ENCODE peak calls at places on chromosomes 11 and 22, in nine cellular contexts. S, X, Q, F, W, G, I, N and O are unnamed samples.

GRCh38 chr22:44753189-44754042 is 1.0 kb downstream of the ARHGAP8 start:
- DNase-seq in F (peak; percentile 60), N (no peak), Q (no peak), S (peak; percentile 84), I (no peak), W (no peak), X (no peak), G (peak; percentile 67), O (peak; percentile 54)

GRCh38 chr22:50229370-50229769 is 15.5 kb downstream of the TUBGCP6 start:
- DNase-seq in W (no peak), F (no peak), X (no peak), N (no peak), Q (no peak), I (no peak), G (no peak), S (no peak), O (no peak)

GRCh38 chr11:12285811-12286222 is 91.6 kb upstream of the PARVA start:
- DNase-seq in F (no peak), X (peak; percentile 11), N (no peak), G (no peak), Q (no peak), I (no peak), S (no peak), W (no peak), O (no peak)

GRCh38 chr11:127003260-127003981 is 2.9 kb upstream of the KIRREL3 start:
- DNase-seq in X (peak; percentile 91), Q (no peak), S (peak; percentile 67), N (peak; percentile 71), I (peak; percentile 94), F (peak; percentile 81), G (no peak), W (no peak), O (peak; percentile 91)

GRCh38 chr11:43898574-43898973 is 17.9 kb downstream of the ALKBH3 start:
- DNase-seq in W (no peak), F (no peak), N (no peak), G (no peak), Q (no peak), S (no peak), I (no peak), X (no peak), O (no peak)

GRCh38 chr11:36361901-36362391 is 65.9 kb downstream of the PRR5L start:
- DNase-seq in I (peak; percentile 19), S (peak; percentile 72), F (peak; percentile 89), X (no peak), N (no peak), Q (no peak), W (no peak), G (peak; percentile 40), O (peak; percentile 43)

GRCh38 chr11:250740-251299 is 14.0 kb downstream of the PSMD13 start:
- DNase-seq in Q (peak; percentile 60), F (peak; percentile 68), X (peak; percentile 66), I (peak; percentile 73), W (no peak), S (peak; percentile 67), G (peak; percentile 50), N (peak; percentile 57), O (peak; percentile 85)

GRCh38 chr22:37739000-37739399 is 42.2 kb downstream of the TRIOBP start:
- DNase-seq in Q (no peak), X (no peak), I (no peak), F (peak; percentile 79), G (no peak), S (peak; percentile 63), W (no peak), N (no peak), O (no peak)

GRCh38 chr22:21816472-21816786 is 51.0 kb downstream of the MAPK1 start:
- DNase-seq in G (no peak), N (no peak), S (no peak), X (no peak), F (no peak), Q (no peak), W (no peak), I (no peak), O (no peak)

GRCh38 chr11:125345706-125346561 is 150.1 kb downstream of the FEZ1 start:
- DNase-seq in W (no peak), F (peak; percentile 93), I (peak; percentile 89), N (peak; percentile 48), S (peak; percentile 84), X (peak; percentile 84), G (peak; percentile 74), Q (peak; percentile 28), O (peak; percentile 90)

GRCh38 chr22:40367342-40367741 is 3.1 kb upstream of the SGSM3 start:
- DNase-seq in X (no peak), I (no peak), S (no peak), N (no peak), G (no peak), Q (no peak), F (no peak), W (no peak), O (no peak)

GRCh38 chr11:69192282-69192681 is 36.5 kb downstream of the SMIM38 start:
- DNase-seq in N (no peak), F (no peak), X (peak; percentile 45), W (no peak), I (no peak), S (no peak), G (no peak), Q (no peak), O (no peak)

GRCh38 chr22:21696115-21696514 is 30.3 kb downstream of the PPIL2 start:
- DNase-seq in I (no peak), F (no peak), N (no peak), Q (no peak), W (no peak), X (no peak), S (no peak), G (no peak), O (no peak)

GRCh38 chr11:133922078-133922870 is 34.5 kb downstream of the IGSF9B start:
- DNase-seq in S (no peak), N (no peak), X (no peak), W (no peak), Q (no peak), I (no peak), G (no peak), F (no peak), O (no peak)

GRCh38 chr11:106475181-106475580 is 397.7 kb downstream of the AASDHPPT start:
- DNase-seq in Q (no peak), I (no peak), X (no peak), S (no peak), N (no peak), G (no peak), W (no peak), F (no peak), O (no peak)

GRCh38 chr11:1224491-1225385 is 1.9 kb downstream of the MUC5B start:
- DNase-seq in N (no peak), S (no peak), G (peak; percentile 28), X (peak; percentile 28), F (no peak), I (peak; percentile 56), W (no peak), Q (no peak), O (peak; percentile 47)

GRCh38 chr11:133815636-133816035 is 29.7 kb downstream of the SPATA19 start:
- DNase-seq in I (no peak), N (no peak), F (no peak), S (no peak), X (no peak), G (no peak), W (no peak), Q (no peak), O (no peak)

GRCh38 chr11:33941637-33942160 is 49.8 kb upstream of the LMO2 start:
- DNase-seq in G (no peak), I (no peak), X (peak; percentile 56), N (no peak), S (no peak), F (peak; percentile 57), W (peak; percentile 18), Q (no peak), O (no peak)
- TF ChIP-seq EZH2phosphoT487 in G (no peak), I (no peak), X (no peak), N (no peak), S (no peak), F (no peak), W (no peak), Q (no peak), O (no peak)

GRCh38 chr11:46916251-46916650 is 2.1 kb downstream of the LRP4 start:
- DNase-seq in S (no peak), F (peak; percentile 67), G (no peak), W (no peak), I (no peak), X (no peak), Q (no peak), N (no peak), O (no peak)
- H3K27ac ChIP-seq in S (peak overlapping the region; percentile 21), F (peak overlapping the region; percentile 65), G (no peak overlapping the region), W (no peak overlapping the region), I (no peak overlapping the region), X (no peak overlapping the region), Q (no peak overlapping the region), N (no peak overlapping the region), O (no peak overlapping the region)

GRCh38 chr11:34585304-34585869 is 35.5 kb upstream of the EHF start:
- DNase-seq in I (no peak), G (no peak), S (no peak), X (no peak), W (no peak), N (no peak), Q (no peak), F (no peak), O (no peak)
- H3K4me2 ChIP-seq in I (peak overlapping the region; percentile 58), G (peak overlapping the region; percentile 70), S (peak overlapping the region; percentile 33), X (no peak overlapping the region), W (peak overlapping the region; percentile 49), N (peak overlapping the region; percentile 4), Q (peak overlapping the region; percentile 44), F (no peak overlapping the region), O (no peak overlapping the region)

DNA sequence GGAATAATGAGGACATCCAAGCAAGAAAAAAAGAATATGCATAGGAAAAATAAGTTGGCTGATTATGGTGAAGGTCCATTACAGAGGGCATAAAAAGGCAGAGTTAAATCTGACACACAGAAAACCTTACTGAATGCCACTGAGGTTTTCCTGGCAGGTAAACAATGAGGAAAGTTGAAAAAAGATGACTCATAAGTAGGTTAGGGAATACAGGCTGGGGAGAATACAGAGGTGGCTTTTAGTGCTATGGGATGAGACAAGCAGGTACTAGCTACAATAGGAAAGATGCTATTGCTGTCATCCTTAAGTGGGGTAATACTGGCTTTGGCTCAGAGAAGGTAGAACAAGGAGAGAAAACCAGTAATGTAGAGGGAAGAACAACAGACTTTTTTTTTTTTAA is 44.7 kb downstream of the CSTF3 start:
- DNase-seq in N (no peak), X (no peak), W (peak; percentile 15), Q (no peak), G (peak; percentile 79), S (peak; percentile 18), F (peak; percentile 1), I (no peak), O (no peak)
- TF ChIP-seq EZH2phosphoT487 in N (no peak), X (no peak), W (no peak), Q (no peak), G (no peak), S (no peak), F (no peak), I (no peak), O (no peak)

GRCh38 chr11:72807789-72808188 is 6.4 kb upstream of the ATG16L2 start:
- DNase-seq in F (no peak), W (no peak), G (no peak), I (peak; percentile 0), S (no peak), N (no peak), Q (no peak), X (no peak), O (no peak)
- H3K27ac ChIP-seq in F (no peak overlapping the region), W (no peak overlapping the region), G (no peak overlapping the region), I (no peak overlapping the region), S (no peak overlapping the region), N (no peak overlapping the region), Q (no peak overlapping the region), X (no peak overlapping the region), O (no peak overlapping the region)

GRCh38 chr11:117700551-117700950 is 96.5 kb downstream of the DSCAML1 start:
- DNase-seq in F (no peak), G (no peak), S (no peak), X (no peak), W (no peak), I (no peak), N (no peak), Q (no peak), O (no peak)
- H3K4me2 ChIP-seq in F (no peak overlapping the region), G (no peak overlapping the region), S (no peak overlapping the region), X (no peak overlapping the region), W (no peak overlapping the region), I (no peak overlapping the region), N (no peak overlapping the region), Q (no peak overlapping the region), O (no peak overlapping the region)